ENCODE peak calls at places on chromosome 2, in seven cellular contexts. Q is fibroblast of lung, H is A549, W is GM23338, B is stomach, K is psoas muscle, Z is hepatocyte. D is an unnamed sample.

GRCh38 chr2:145764631-145765030 is 1244.7 kb upstream of the ZEB2 start:
- DNase-seq in Q (peak; percentile 59), H (no peak), W (no peak), B (no peak), K (peak; percentile 71), Z (no peak), D (peak; percentile 59)

GRCh38 chr2:44275915-44276279 is 617 bp downstream of the SLC3A1 start:
- DNase-seq in Q (peak; percentile 44), H (no peak), W (no peak), B (no peak), K (no peak), Z (peak; percentile 33), D (no peak)

GRCh38 chr2:96764253-96764637 is 3.5 kb downstream of the CNNM4 start:
- DNase-seq in Q (no peak), H (no peak), W (peak; percentile 41), B (peak; percentile 34), K (no peak), Z (peak; percentile 40), D (no peak)

GRCh38 chr2:23419171-23420090 is 34.5 kb downstream of the KLHL29 start:
- DNase-seq in Q (no peak), H (no peak), W (no peak), B (peak; percentile 24), K (peak; percentile 68), Z (no peak), D (no peak)

GRCh38 chr2:235140801-235141081 is 188.9 kb downstream of the SH3BP4 start:
- DNase-seq in Q (no peak), H (no peak), W (no peak), B (no peak), K (no peak), Z (no peak), D (no peak)

GRCh38 chr2:120442923-120443571 is 97.1 kb downstream of the INHBB start:
- DNase-seq in Q (no peak), H (no peak), W (peak; percentile 97), B (peak; percentile 92), K (no peak), Z (peak; percentile 92), D (no peak)

GRCh38 chr2:204795156-204795555 is 249.9 kb downstream of the PARD3B start:
- DNase-seq in Q (peak; percentile 20), H (no peak), W (no peak), B (no peak), K (no peak), Z (no peak), D (no peak)

GRCh38 chr2:45731146-45731545 is 79.7 kb downstream of the PRKCE start:
- DNase-seq in Q (no peak), H (no peak), W (no peak), B (no peak), K (no peak), Z (no peak), D (no peak)

GRCh38 chr2:166351319-166351718 is 24.4 kb downstream of the SCN9A start:
- DNase-seq in Q (peak; percentile 90), H (no peak), W (no peak), B (no peak), K (no peak), Z (no peak), D (peak; percentile 24)

GRCh38 chr2:223995569-223995968 is 38.3 kb downstream of the MRPL44 start:
- DNase-seq in Q (peak; percentile 75), H (no peak), W (no peak), B (no peak), K (no peak), Z (no peak), D (no peak)

GRCh38 chr2:141728886-141729285 is 401.9 kb downstream of the LRP1B start:
- DNase-seq in Q (no peak), H (no peak), W (no peak), B (no peak), K (no peak), Z (no peak), D (no peak)

GRCh38 chr2:172972005-172972619 is 103.5 kb upstream of the MAP3K20 start:
- DNase-seq in Q (peak; percentile 62), H (peak; percentile 53), W (peak; percentile 80), B (peak; percentile 57), K (peak; percentile 63), Z (peak; percentile 55), D (peak; percentile 28)

GRCh38 chr2:36671731-36672130 is 24.8 kb upstream of the VIT start:
- DNase-seq in Q (no peak), H (no peak), W (no peak), B (no peak), K (no peak), Z (no peak), D (no peak)

GRCh38 chr2:36670881-36671595 is 25.5 kb upstream of the VIT start:
- DNase-seq in Q (peak; percentile 20), H (no peak), W (no peak), B (no peak), K (no peak), Z (no peak), D (no peak)

GRCh38 chr2:36672199-36672598 is 24.3 kb upstream of the VIT start:
- DNase-seq in Q (peak; percentile 64), H (no peak), W (peak; percentile 69), B (no peak), K (no peak), Z (peak; percentile 26), D (no peak)

GRCh38 chr2:36663851-36664715 is 32.4 kb upstream of the VIT start:
- DNase-seq in Q (peak; percentile 85), H (peak; percentile 55), W (peak; percentile 86), B (no peak), K (no peak), Z (peak; percentile 75), D (peak; percentile 25)

DNA sequence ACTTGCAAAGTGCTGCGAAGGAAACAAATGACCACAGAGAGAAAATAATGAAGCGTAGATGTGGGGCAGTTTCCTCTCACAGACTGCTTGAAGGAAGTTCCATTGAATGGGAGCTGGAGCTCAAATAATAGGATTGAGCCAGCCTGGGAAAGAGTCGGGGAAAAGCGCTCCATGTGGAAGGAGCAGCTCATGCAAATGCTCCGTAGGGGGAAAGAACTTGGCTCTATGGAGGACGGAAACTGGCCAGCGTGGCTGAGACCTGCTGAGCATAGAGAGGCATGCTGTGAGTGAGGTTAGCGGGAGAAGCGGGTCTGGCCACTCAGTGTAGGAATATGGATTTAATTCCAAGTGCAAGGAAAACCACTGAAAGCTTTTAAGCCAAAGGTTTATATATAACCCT is 28.6 kb upstream of the VIT start:
- DNase-seq in Q (no peak), H (no peak), W (peak; percentile 68), B (no peak), K (no peak), Z (no peak), D (no peak)
- TF ChIP-seq CTCF in Q (no peak), H (no peak), W (peak; percentile 2), B (no peak), K (no peak), Z (no peak), D (no peak)

GRCh38 chr2:171316755-171317337 is 116.9 kb downstream of the METTL8 start:
- DNase-seq in Q (no peak), H (no peak), W (peak; percentile 79), B (no peak), K (no peak), Z (no peak), D (no peak)
- H3K4me3 ChIP-seq in Q (no peak overlapping the region), H (no peak overlapping the region), W (peak overlapping the region; percentile 5), B (no peak overlapping the region), K (no peak overlapping the region), Z (no peak overlapping the region), D (no peak overlapping the region)

DNA sequence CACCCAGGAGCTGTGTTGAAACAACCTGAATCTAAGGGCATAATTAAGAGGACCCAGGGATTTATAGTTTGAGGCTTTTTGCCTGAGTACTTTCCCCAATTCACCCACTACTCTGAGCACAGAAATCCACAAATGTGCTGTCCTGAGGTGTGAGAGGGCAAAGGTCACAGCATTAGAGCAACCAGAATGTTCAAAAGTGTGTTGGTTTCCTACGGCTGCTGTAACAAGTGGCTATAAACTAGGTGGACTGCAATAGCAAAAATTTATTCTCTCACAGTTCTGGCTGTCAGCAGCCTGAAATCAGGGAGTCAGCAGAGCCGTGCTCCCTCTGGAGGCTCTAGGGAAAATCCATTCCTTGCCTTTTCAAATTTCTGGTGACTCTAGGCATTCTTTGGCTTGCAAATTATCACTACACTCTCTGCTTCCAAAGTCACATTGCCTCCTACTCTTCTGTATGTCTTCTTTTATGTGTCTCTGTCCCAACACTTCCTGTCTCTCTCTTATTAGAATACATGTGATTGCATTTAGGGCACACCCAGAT is 91.3 kb upstream of the TACR1 start:
- DNase-seq in Q (peak; percentile 38), H (no peak), W (peak; percentile 58), B (no peak), K (no peak), Z (no peak), D (no peak)
- TF ChIP-seq CTCF in Q (peak; percentile 61), H (peak; percentile 45), W (peak; percentile 59), B (no peak), K (peak; percentile 8), Z (peak; percentile 42), D (peak; percentile 11)

GRCh38 chr2:72780483-72780882 is 45.4 kb downstream of the EXOC6B start:
- DNase-seq in Q (peak; percentile 65), H (no peak), W (no peak), B (no peak), K (no peak), Z (peak; percentile 32), D (no peak)
- H3K4me3 ChIP-seq in Q (no peak overlapping the region), H (no peak overlapping the region), W (no peak overlapping the region), B (no peak overlapping the region), K (no peak overlapping the region), Z (no peak overlapping the region), D (no peak overlapping the region)

DNA sequence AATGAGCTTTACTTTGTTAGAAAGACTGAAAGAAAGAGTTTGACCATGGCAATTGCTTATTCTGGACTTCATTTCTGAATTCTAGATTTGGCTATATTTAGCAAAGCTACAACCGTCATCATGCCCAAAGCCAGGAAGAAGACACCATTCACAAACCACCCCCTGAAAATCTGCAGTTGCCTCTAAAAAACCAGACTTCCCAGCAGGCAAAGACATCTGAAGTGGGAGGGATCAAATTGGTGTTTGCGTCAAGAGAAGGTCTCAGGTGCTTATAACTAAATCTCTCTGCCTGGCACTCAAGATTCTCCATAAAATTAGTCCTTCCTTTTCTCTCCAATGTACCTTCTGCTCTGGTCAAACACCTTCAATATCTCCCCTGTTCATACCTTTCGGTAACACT is 5.6 kb downstream of the AAK1 start:
- DNase-seq in Q (no peak), H (no peak), W (no peak), B (no peak), K (no peak), Z (no peak), D (no peak)
- TF ChIP-seq CTCF in Q (no peak), H (no peak), W (no peak), B (no peak), K (no peak), Z (no peak), D (no peak)

GRCh38 chr2:8691859-8692437 is 10.1 kb downstream of the ID2 start:
- DNase-seq in Q (no peak), H (no peak), W (no peak), B (no peak), K (no peak), Z (no peak), D (no peak)

GRCh38 chr2:8697190-8697589 is 15.3 kb downstream of the ID2 start:
- DNase-seq in Q (no peak), H (no peak), W (no peak), B (no peak), K (no peak), Z (no peak), D (no peak)

GRCh38 chr2:8694737-8695136 is 12.9 kb downstream of the ID2 start:
- DNase-seq in Q (peak; percentile 15), H (no peak), W (no peak), B (no peak), K (no peak), Z (peak; percentile 30), D (no peak)

GRCh38 chr2:8692783-8693768 is 11.2 kb downstream of the ID2 start:
- DNase-seq in Q (peak; percentile 9), H (peak; percentile 65), W (peak; percentile 78), B (peak; percentile 34), K (no peak), Z (peak; percentile 51), D (peak; percentile 82)
- H3K4me3 ChIP-seq in Q (no peak overlapping the region), H (peak overlapping the region; percentile 43), W (peak overlapping the region; percentile 50), B (peak overlapping the region; percentile 21), K (no peak overlapping the region), Z (no peak overlapping the region), D (peak overlapping the region; percentile 73)

GRCh38 chr2:203743441-203743932 is 37.0 kb downstream of the CD28 start:
- DNase-seq in Q (peak; percentile 97), H (no peak), W (no peak), B (no peak), K (peak; percentile 74), Z (no peak), D (no peak)
- TF ChIP-seq CTCF in Q (no peak), H (no peak), W (no peak), B (no peak), K (no peak), Z (no peak), D (no peak)